ENCODE peak calls at places on chromosomes 7 and 10, in four cellular contexts. S is HepG2, Y is K562, E is H1. C is an unnamed sample. For H3K4me1, the result is how much of the 10 kb centered on the place peaks cover.

GRCh38 chr10:3473271-3473670 is 300.7 kb upstream of the PITRM1 start:
- DNase-seq in S (no peak), Y (no peak), E (no peak), C (no peak)

GRCh38 chr7:87766827-87767226 is 109.3 kb downstream of the SLC25A40 start:
- DNase-seq in S (no peak), Y (no peak), E (no peak), C (no peak)

GRCh38 chr10:49778197-49778596 is 16.1 kb upstream of the OGDHL start:
- DNase-seq in S (no peak), Y (no peak), E (no peak), C (no peak)

GRCh38 chr7:78709658-78710057 is 743.8 kb downstream of the MAGI2 start:
- DNase-seq in S (peak), Y (no peak), E (no peak), C (no peak)

GRCh38 chr7:33093266-33093665 is 15.9 kb downstream of the RP9 start:
- DNase-seq in S (no peak), Y (no peak), E (no peak), C (no peak)

GRCh38 chr10:51937736-51938135 is 238.3 kb upstream of the CSTF2T start:
- DNase-seq in S (no peak), Y (no peak), E (no peak), C (no peak)

GRCh38 chr7:154867068-154867467 is 135.9 kb downstream of the PAXIP1 start:
- DNase-seq in S (no peak), Y (no peak), E (no peak), C (no peak)

GRCh38 chr10:60130130-60130579 is 223.8 kb upstream of the CCDC6 start:
- DNase-seq in S (no peak), Y (peak), E (no peak), C (no peak)

GRCh38 chr10:123102673-123103072 is 33.1 kb upstream of the HMX3 start:
- DNase-seq in S (no peak), Y (no peak), E (no peak), C (no peak)

GRCh38 chr10:85862771-85863170 is 503.8 kb downstream of the GRID1 start:
- DNase-seq in S (no peak), Y (peak), E (no peak), C (no peak)

GRCh38 chr10:97736902-97737769 is at the start of gene ZFYVE27:
- DNase-seq in S (peak), Y (peak), E (peak), C (peak)

GRCh38 chr7:27210441-27211083 is 10.7 kb upstream of the HOXA13 start:
- DNase-seq in S (no peak), Y (peak), E (peak), C (no peak)

GRCh38 chr7:31440511-31440910 is 73.4 kb upstream of the ITPRID1 start:
- DNase-seq in S (no peak), Y (no peak), E (no peak), C (no peak)

GRCh38 chr7:92831716-92832622 is 4.4 kb downstream of the CDK6 start:
- DNase-seq in S (peak), Y (no peak), E (no peak), C (no peak)

GRCh38 chr10:43874984-43875383 is 226.3 kb upstream of the ZNF32 start:
- DNase-seq in S (no peak), Y (no peak), E (peak), C (no peak)

GRCh38 chr10:76922666-76923065 is 714.9 kb downstream of the KCNMA1 start:
- DNase-seq in S (no peak), Y (no peak), E (no peak), C (no peak)

GRCh38 chr7:30984359-30985107 is 20.8 kb downstream of the GHRHR start:
- DNase-seq in S (no peak), Y (no peak), E (peak), C (peak)

GRCh38 chr7:78185149-78185745 is 386.7 kb downstream of the PHTF2 start:
- DNase-seq in S (no peak), Y (no peak), E (no peak), C (no peak)

GRCh38 chr10:813286-813685 is 118.2 kb downstream of the LARP4B start:
- DNase-seq in S (no peak), Y (no peak), E (no peak), C (no peak)

GRCh38 chr7:56028942-56029630 is 22.2 kb downstream of the PSPH start:
- DNase-seq in S (peak), Y (no peak), E (no peak), C (no peak)

GRCh38 chr10:51092402-51092801 is 18.1 kb downstream of the PRKG1 start:
- DNase-seq in S (no peak), Y (no peak), E (no peak), C (no peak)

GRCh38 chr7:100485514-100485913 is 1.8 kb downstream of the NYAP1 start:
- DNase-seq in S (no peak), Y (peak), E (peak), C (no peak)

GRCh38 chr7:54839538-54840213 is 80.7 kb upstream of the SEC61G start:
- DNase-seq in S (peak), Y (peak), E (peak), C (peak)

GRCh38 chr7:9507281-9507680 is 1073.9 kb downstream of the NXPH1 start:
- DNase-seq in S (no peak), Y (no peak), E (no peak), C (no peak)

GRCh38 chr10:15745748-15746147 is 26.0 kb upstream of the ITGA8 start:
- DNase-seq in S (no peak), Y (no peak), E (peak), C (no peak)

GRCh38 chr10:30186371-30186875 is 127.0 kb upstream of the JCAD start:
- DNase-seq in S (peak), Y (peak), E (no peak), C (no peak)

GRCh38 chr10:3427846-3428442 is 255.4 kb upstream of the PITRM1 start:
- DNase-seq in S (no peak), Y (no peak), E (no peak), C (no peak)

GRCh38 chr7:89042963-89043362 is 247.4 kb upstream of the TEX47 start:
- DNase-seq in S (no peak), Y (no peak), E (no peak), C (no peak)

GRCh38 chr7:7992502-7992901 is 23.9 kb downstream of the GLCCI1 start:
- DNase-seq in S (no peak), Y (no peak), E (no peak), C (no peak)
- TF ChIP-seq ATF3 in S (no peak), Y (no peak), E (no peak), C (no peak)

GRCh38 chr7:35253680-35254495 is at the start of gene TBX20:
- DNase-seq in S (no peak), Y (no peak), E (peak), C (no peak)
- TF ChIP-seq EZH2 in S (no peak), Y (no peak), E (peak), C (no peak)

GRCh38 chr10:35394411-35394851 is 58.1 kb downstream of the CCNY start:
- DNase-seq in S (no peak), Y (no peak), E (no peak), C (no peak)
- H3K4me1 ChIP-seq in S (half or more), Y (half or more), E (under half), C (under half)

DNA sequence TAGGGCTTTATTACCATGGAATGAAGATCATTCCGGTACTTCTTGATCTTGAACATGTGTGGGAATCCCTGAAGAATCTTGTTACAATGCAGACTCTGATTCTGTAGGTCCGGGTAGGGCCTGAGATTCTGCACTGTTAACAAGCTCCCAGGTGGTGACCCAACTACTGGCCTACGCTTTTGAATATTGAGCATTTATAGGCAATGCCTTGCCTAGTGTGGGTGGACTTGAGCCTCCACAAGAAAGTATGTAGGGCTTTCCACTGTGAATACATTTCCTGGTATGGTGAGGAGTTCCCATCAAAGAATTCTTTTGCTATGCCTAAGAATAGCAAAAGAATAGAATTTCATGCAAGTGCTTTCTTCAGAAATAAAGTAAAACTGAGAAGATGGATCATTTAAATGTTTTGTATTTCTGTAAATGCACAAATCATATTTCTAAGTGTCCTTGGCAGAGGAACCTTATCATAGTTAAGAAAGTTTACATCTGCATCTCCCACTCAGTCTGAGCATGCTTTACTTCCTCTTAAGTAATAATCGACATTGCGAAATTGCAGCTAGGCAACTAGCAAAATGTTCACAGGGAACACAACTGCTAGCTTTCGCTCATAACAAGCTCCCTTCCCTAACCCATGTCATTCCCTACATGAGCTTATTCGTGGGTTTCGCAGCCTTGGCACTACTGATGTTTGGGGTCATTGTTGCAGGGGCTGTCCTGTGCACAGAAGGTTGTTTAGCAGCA is 71.4 kb downstream of the AHR start:
- DNase-seq in S (peak), Y (peak), E (no peak), C (no peak)
- TF ChIP-seq ATF3 in S (no peak), Y (no peak), E (no peak), C (no peak)